ENCODE peak calls at places on chromosomes 4 and X, in six cellular contexts. F is A549, B is K562, K is GM12878, C is SK-N-SH, G is H1. Z is an unnamed sample.
A peak's percentile ranks its signal among the peaks of the same experiment; 100 is the strongest.

GRCh38 chr4:53618321-53618720 is 27.0 kb upstream of the LNX1 start:
- DNase-seq in F (no peak), B (no peak), K (no peak), C (no peak), G (no peak), Z (no peak)

GRCh38 chr4:176925962-176926361 is 133.2 kb upstream of the VEGFC start:
- DNase-seq in F (no peak), B (no peak), K (no peak), C (no peak), G (no peak), Z (no peak)

GRCh38 chrX:69136546-69137331 is 28.5 kb downstream of the PJA1 start:
- DNase-seq in F (no peak), B (peak; percentile 15), K (no peak), C (no peak), G (peak; percentile 69), Z (no peak)

GRCh38 chr4:87375719-87376291 is 15.2 kb downstream of the HSD17B11 start:
- DNase-seq in F (no peak), B (peak; percentile 28), K (no peak), C (peak; percentile 47), G (no peak), Z (peak; percentile 61)

GRCh38 chr4:139242511-139243051 is 37.4 kb downstream of the MGARP start:
- DNase-seq in F (no peak), B (no peak), K (no peak), C (no peak), G (no peak), Z (no peak)

GRCh38 chr4:130563185-130563890 is 1467.4 kb downstream of the C4orf33 start:
- DNase-seq in F (peak; percentile 7), B (no peak), K (no peak), C (peak; percentile 34), G (peak; percentile 66), Z (peak; percentile 8)

GRCh38 chr4:168666531-168666930 is 169.7 kb downstream of the PALLD start:
- DNase-seq in F (no peak), B (no peak), K (no peak), C (no peak), G (no peak), Z (no peak)

GRCh38 chr4:185640809-185641675 is 105.7 kb upstream of the PDLIM3 start:
- DNase-seq in F (peak; percentile 15), B (peak; percentile 14), K (peak; percentile 12), C (peak; percentile 50), G (no peak), Z (peak; percentile 76)

GRCh38 chr4:108586778-108587177 is 33.6 kb upstream of the RPL34 start:
- DNase-seq in F (no peak), B (no peak), K (no peak), C (no peak), G (no peak), Z (no peak)

GRCh38 chr4:90357117-90357710 is 230.0 kb downstream of the CCSER1 start:
- DNase-seq in F (peak; percentile 3), B (no peak), K (no peak), C (peak; percentile 47), G (no peak), Z (peak; percentile 45)

GRCh38 chr4:86019906-86020305 is 339.9 kb downstream of the MAPK10 start:
- DNase-seq in F (no peak), B (no peak), K (no peak), C (peak; percentile 26), G (no peak), Z (no peak)

GRCh38 chr4:146379744-146380143 is 142.0 kb downstream of the SLC10A7 start:
- DNase-seq in F (no peak), B (no peak), K (no peak), C (no peak), G (no peak), Z (peak; percentile 62)

GRCh38 chrX:69051901-69052300 is 113.4 kb downstream of the PJA1 start:
- DNase-seq in F (no peak), B (no peak), K (no peak), C (no peak), G (no peak), Z (no peak)

GRCh38 chr4:182805606-182806149 is 111.5 kb downstream of the DCTD start:
- DNase-seq in F (no peak), B (no peak), K (no peak), C (no peak), G (no peak), Z (no peak)

GRCh38 chrX:114127411-114128025 is 456.4 kb upstream of the HTR2C start:
- DNase-seq in F (no peak), B (no peak), K (no peak), C (no peak), G (no peak), Z (no peak)

GRCh38 chr4:3723232-3723642 is 42.9 kb upstream of the ADRA2C start:
- DNase-seq in F (no peak), B (no peak), K (no peak), C (no peak), G (no peak), Z (no peak)

GRCh38 chr4:65249111-65249510 is 421.2 kb downstream of the EPHA5 start:
- DNase-seq in F (no peak), B (no peak), K (no peak), C (no peak), G (no peak), Z (no peak)

GRCh38 chr4:1731180-1731579 is 9.9 kb downstream of the TACC3 start:
- DNase-seq in F (no peak), B (no peak), K (no peak), C (no peak), G (no peak), Z (no peak)

GRCh38 chr4:113978105-113978504 is 1.3 kb downstream of the ARSJ start:
- DNase-seq in F (no peak), B (no peak), K (no peak), C (no peak), G (no peak), Z (no peak)
- TF ChIP-seq CHD2 in F (no peak), B (no peak), K (no peak), C (no peak), G (no peak), Z (no peak)

DNA sequence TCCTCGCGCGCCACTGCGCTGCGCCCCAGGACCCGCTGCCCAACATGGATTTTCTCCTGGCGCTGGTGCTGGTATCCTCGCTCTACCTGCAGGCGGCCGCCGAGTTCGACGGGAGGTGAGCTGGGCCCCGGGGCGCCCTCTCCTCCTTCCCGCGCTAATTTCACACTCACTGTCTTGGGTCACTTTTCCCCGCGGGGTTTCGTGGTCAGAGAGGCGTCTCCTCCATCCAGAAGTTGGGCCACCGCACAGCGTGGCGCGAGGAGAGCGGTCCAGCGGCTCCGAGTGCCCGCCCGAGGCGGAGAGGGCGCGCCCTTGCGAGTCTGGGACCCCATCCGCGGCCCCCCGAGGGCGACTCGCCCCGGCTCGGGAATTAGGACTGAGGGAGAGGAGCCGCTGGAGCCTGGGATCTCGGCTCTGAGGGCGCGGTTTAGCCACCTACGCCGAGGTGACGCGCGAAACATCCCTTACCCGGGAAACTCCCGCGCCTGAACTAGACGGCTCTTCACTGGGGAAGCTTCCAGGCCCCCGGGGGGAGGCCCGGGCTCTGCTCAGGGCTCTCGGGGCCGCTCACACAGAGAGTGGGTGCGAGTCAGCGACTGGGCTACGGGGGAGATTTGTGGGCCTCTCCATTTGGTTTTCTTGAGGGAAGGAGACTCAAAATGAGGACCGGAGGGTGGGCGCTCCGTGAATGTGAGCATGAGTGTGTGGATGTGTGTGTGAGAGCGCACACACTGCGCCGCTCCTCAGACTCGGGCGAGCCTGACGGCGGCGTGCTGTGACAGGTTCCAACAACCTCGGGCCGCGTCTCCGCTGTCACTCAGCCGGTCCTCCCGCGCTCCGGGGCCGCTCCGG is 564 bp downstream of the NPNT start:
- DNase-seq in F (peak; percentile 6), B (no peak), K (no peak), C (peak; percentile 40), G (peak; percentile 69), Z (no peak)
- TF ChIP-seq RAD21 in F (no peak), B (no peak), K (no peak), C (no peak), G (peak; percentile 1), Z (no peak)

GRCh38 chr4:8819421-8820177 is 52.0 kb downstream of the HMX1 start:
- DNase-seq in F (no peak), B (no peak), K (no peak), C (peak; percentile 37), G (peak; percentile 47), Z (no peak)
- TF ChIP-seq CTCF in F (no peak), B (no peak), K (no peak), C (no peak), G (peak; percentile 49), Z (peak; percentile 7)

GRCh38 chrX:40773188-40773587 is 37.8 kb upstream of the MED14 start:
- DNase-seq in F (no peak), B (no peak), K (no peak), C (no peak), G (no peak), Z (no peak)

GRCh38 chrX:40773809-40774208 is 38.5 kb upstream of the MED14 start:
- DNase-seq in F (no peak), B (no peak), K (no peak), C (no peak), G (no peak), Z (no peak)

DNA sequence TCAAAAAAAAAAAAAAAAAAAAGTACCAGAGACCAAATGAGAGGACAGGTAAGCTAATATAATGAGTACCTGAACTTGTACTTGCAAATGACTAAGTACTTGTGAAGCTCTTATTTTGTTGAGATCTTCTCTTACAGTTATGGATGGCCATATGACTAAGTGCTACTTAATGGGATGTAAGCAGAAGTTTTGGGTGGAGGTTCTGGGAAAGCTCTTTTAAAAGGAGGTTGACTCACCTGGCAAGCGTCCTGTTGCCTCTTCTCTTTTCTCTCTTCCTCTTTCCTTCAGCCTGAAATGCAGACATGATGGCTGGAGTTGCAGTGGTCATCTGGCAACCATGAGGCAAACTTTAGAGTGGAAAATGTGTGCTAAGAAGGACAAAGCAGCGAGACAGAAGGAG is 36.9 kb upstream of the MED14 start:
- DNase-seq in F (no peak), B (no peak), K (no peak), C (no peak), G (no peak), Z (no peak)
- TF ChIP-seq CHD2 in F (no peak), B (no peak), K (no peak), C (no peak), G (no peak), Z (no peak)

GRCh38 chr4:71148545-71148944 is 155.1 kb downstream of the DCK start:
- DNase-seq in F (no peak), B (no peak), K (no peak), C (no peak), G (no peak), Z (no peak)
- TF ChIP-seq RAD21 in F (no peak), B (no peak), K (no peak), C (no peak), G (no peak), Z (no peak)

GRCh38 chr4:60759518-60760245 is 440.4 kb upstream of the ADGRL3 start:
- DNase-seq in F (no peak), B (peak; percentile 8), K (no peak), C (no peak), G (no peak), Z (no peak)
- TF ChIP-seq CTCF in F (no peak), B (no peak), K (peak; percentile 2), C (peak; percentile 50), G (no peak), Z (no peak)